ENCODE peak calls at places on chromosome 11, in ten cellular contexts. X is GM10248; A is OCI-LY7; V is CD4-positive, alpha-beta T cell; D is pancreas; N is tibial artery; W is B cell; Z is IMR-90; B is effector memory CD8-positive, alpha-beta T cell; P is NCI-H1092 treated with DMSO at 0.1 percent for 48 hours. H is an unnamed sample.

GRCh38 chr11:18650859-18651557 is 16.9 kb upstream of the SPTY2D1 start:
- DNase-seq in X (peak), A (peak), V (no peak), D (no peak), N (peak), W (peak), Z (peak), B (peak), P (no peak), H (peak)

GRCh38 chr11:18310800-18311340 is 11.1 kb downstream of the HPS5 start:
- DNase-seq in X (peak), A (no peak), V (no peak), D (no peak), N (no peak), W (no peak), Z (no peak), B (no peak), P (no peak), H (peak)

GRCh38 chr11:46414899-46415298 is 23.3 kb upstream of the CHRM4 start:
- DNase-seq in X (no peak), A (no peak), V (no peak), D (no peak), N (no peak), W (no peak), Z (no peak), B (no peak), P (peak), H (no peak)

GRCh38 chr11:48081151-48082010 is 101.0 kb downstream of the PTPRJ start:
- DNase-seq in X (no peak), A (peak), V (no peak), D (no peak), N (peak), W (no peak), Z (peak), B (no peak), P (no peak), H (peak)

GRCh38 chr11:3223932-3224729 is 5.5 kb upstream of the MRGPRG start:
- DNase-seq in X (no peak), A (no peak), V (no peak), D (peak), N (no peak), W (no peak), Z (no peak), B (no peak), P (no peak), H (no peak)

GRCh38 chr11:16825968-16826367 is 87.5 kb downstream of the C11orf58 start:
- DNase-seq in X (no peak), A (no peak), V (no peak), D (no peak), N (no peak), W (peak), Z (no peak), B (no peak), P (no peak), H (no peak)

GRCh38 chr11:69915151-69915500 is 95.9 kb upstream of the FGF3 start:
- DNase-seq in X (no peak), A (no peak), V (no peak), D (no peak), N (no peak), W (no peak), Z (peak), B (no peak), P (no peak), H (no peak)

GRCh38 chr11:45580399-45580798 is 85.0 kb downstream of the CHST1 start:
- DNase-seq in X (no peak), A (no peak), V (no peak), D (no peak), N (no peak), W (no peak), Z (peak), B (no peak), P (no peak), H (peak)

GRCh38 chr11:67304511-67305113 is 1.3 kb downstream of the SSH3 start:
- DNase-seq in X (no peak), A (no peak), V (no peak), D (no peak), N (no peak), W (peak), Z (no peak), B (no peak), P (no peak), H (peak)

GRCh38 chr11:81253226-81253625 is 1480.4 kb downstream of the FAM181B start:
- DNase-seq in X (no peak), A (no peak), V (no peak), D (no peak), N (no peak), W (no peak), Z (no peak), B (no peak), P (no peak), H (no peak)

GRCh38 chr11:128153697-128154048 is 433.7 kb downstream of the ETS1 start:
- DNase-seq in X (no peak), A (no peak), V (no peak), D (no peak), N (no peak), W (no peak), Z (no peak), B (no peak), P (no peak), H (no peak)

GRCh38 chr11:74932797-74933196 is 16.1 kb downstream of the XRRA1 start:
- DNase-seq in X (no peak), A (no peak), V (no peak), D (no peak), N (no peak), W (no peak), Z (peak), B (no peak), P (no peak), H (no peak)

GRCh38 chr11:17605736-17606135 is 58.7 kb downstream of the OTOG start:
- DNase-seq in X (no peak), A (no peak), V (no peak), D (peak), N (no peak), W (no peak), Z (no peak), B (no peak), P (peak), H (no peak)

GRCh38 chr11:118142081-118142480 is 10.5 kb downstream of the SCN4B start:
- DNase-seq in X (no peak), A (no peak), V (no peak), D (no peak), N (no peak), W (no peak), Z (no peak), B (no peak), P (no peak), H (peak)

GRCh38 chr11:76753950-76754349 is 29.2 kb upstream of the TSKU start:
- DNase-seq in X (no peak), A (no peak), V (no peak), D (no peak), N (no peak), W (no peak), Z (no peak), B (no peak), P (no peak), H (no peak)

GRCh38 chr11:57568330-57568766 is 876 bp upstream of the UBE2L6 start:
- DNase-seq in X (peak), A (no peak), V (peak), D (no peak), N (peak), W (no peak), Z (peak), B (peak), P (no peak), H (no peak)

GRCh38 chr11:43928721-43929120 is 13.7 kb upstream of the C11orf96 start:
- DNase-seq in X (no peak), A (no peak), V (no peak), D (no peak), N (no peak), W (no peak), Z (no peak), B (no peak), P (no peak), H (no peak)

GRCh38 chr11:64013141-64013896 is 22.4 kb upstream of the FLRT1 start:
- DNase-seq in X (no peak), A (no peak), V (no peak), D (peak), N (no peak), W (no peak), Z (no peak), B (no peak), P (no peak), H (no peak)

GRCh38 chr11:77152846-77153245 is 24.8 kb downstream of the MYO7A start:
- DNase-seq in X (no peak), A (no peak), V (no peak), D (no peak), N (no peak), W (no peak), Z (peak), B (no peak), P (peak), H (no peak)